ENCODE peak calls at places on chromosomes 7 and 10, in six cellular contexts. One of them, this sample, is unnamed.

GRCh38 chr7:152354061-152354460 is 81.7 kb downstream of the KMT2C start:
- DNase-seq in lower lobe of right lung: no peak
- DNase-seq in Calu3: no peak
- DNase-seq in thyroid gland: no peak
- DNase-seq in GM20000: no peak
- DNase-seq in choroid plexus epithelial cell: peak
- DNase-seq in this sample: no peak

GRCh38 chr7:106840342-106840741 is 24.7 kb upstream of the PIK3CG start:
- DNase-seq in lower lobe of right lung: no peak
- DNase-seq in Calu3: no peak
- DNase-seq in thyroid gland: no peak
- DNase-seq in GM20000: no peak
- DNase-seq in choroid plexus epithelial cell: peak
- DNase-seq in this sample: no peak

GRCh38 chr10:22911889-22912762 is 15.7 kb upstream of the ARMC3 start:
- DNase-seq in lower lobe of right lung: no peak
- DNase-seq in Calu3: no peak
- DNase-seq in thyroid gland: no peak
- DNase-seq in GM20000: no peak
- DNase-seq in choroid plexus epithelial cell: peak
- DNase-seq in this sample: no peak

GRCh38 chr7:21128418-21128817 is 299.5 kb upstream of the SP4 start:
- DNase-seq in lower lobe of right lung: no peak
- DNase-seq in Calu3: no peak
- DNase-seq in thyroid gland: no peak
- DNase-seq in GM20000: no peak
- DNase-seq in choroid plexus epithelial cell: no peak
- DNase-seq in this sample: no peak

GRCh38 chr10:6612371-6612770 is 32.3 kb upstream of the PRKCQ start:
- DNase-seq in lower lobe of right lung: no peak
- DNase-seq in Calu3: no peak
- DNase-seq in thyroid gland: no peak
- DNase-seq in GM20000: no peak
- DNase-seq in choroid plexus epithelial cell: no peak
- DNase-seq in this sample: no peak

GRCh38 chr7:57868771-57869483 is 418.9 kb downstream of the ZNF716 start:
- DNase-seq in lower lobe of right lung: no peak
- DNase-seq in Calu3: no peak
- DNase-seq in thyroid gland: no peak
- DNase-seq in GM20000: peak
- DNase-seq in choroid plexus epithelial cell: peak
- DNase-seq in this sample: no peak

GRCh38 chr7:31105256-31105950 is 53.3 kb downstream of the ADCYAP1R1 start:
- DNase-seq in lower lobe of right lung: no peak
- DNase-seq in Calu3: no peak
- DNase-seq in thyroid gland: no peak
- DNase-seq in GM20000: no peak
- DNase-seq in choroid plexus epithelial cell: no peak
- DNase-seq in this sample: no peak

GRCh38 chr10:34156781-34157425 is 658.2 kb downstream of the PARD3 start:
- DNase-seq in lower lobe of right lung: no peak
- DNase-seq in Calu3: no peak
- DNase-seq in thyroid gland: no peak
- DNase-seq in GM20000: no peak
- DNase-seq in choroid plexus epithelial cell: peak
- DNase-seq in this sample: no peak

GRCh38 chr10:48652344-48652743 is 32.3 kb upstream of the WDFY4 start:
- DNase-seq in lower lobe of right lung: no peak
- DNase-seq in Calu3: no peak
- DNase-seq in thyroid gland: no peak
- DNase-seq in GM20000: no peak
- DNase-seq in choroid plexus epithelial cell: no peak
- DNase-seq in this sample: no peak

GRCh38 chr10:30935078-30935477 is 96.6 kb downstream of the ZNF438 start:
- DNase-seq in lower lobe of right lung: no peak
- DNase-seq in Calu3: no peak
- DNase-seq in thyroid gland: no peak
- DNase-seq in GM20000: no peak
- DNase-seq in choroid plexus epithelial cell: no peak
- DNase-seq in this sample: no peak

GRCh38 chr10:99368646-99369045 is 39.5 kb downstream of the CNNM1 start:
- DNase-seq in lower lobe of right lung: no peak
- DNase-seq in Calu3: no peak
- DNase-seq in thyroid gland: no peak
- DNase-seq in GM20000: no peak
- DNase-seq in choroid plexus epithelial cell: no peak
- DNase-seq in this sample: no peak

GRCh38 chr10:99329891-99330674 is 927 bp downstream of the CNNM1 start:
- DNase-seq in lower lobe of right lung: peak
- DNase-seq in Calu3: peak
- DNase-seq in thyroid gland: peak
- DNase-seq in GM20000: peak
- DNase-seq in choroid plexus epithelial cell: peak
- DNase-seq in this sample: no peak

GRCh38 chr7:41425926-41426325 is 277.0 kb downstream of the INHBA start:
- DNase-seq in lower lobe of right lung: no peak
- DNase-seq in Calu3: no peak
- DNase-seq in thyroid gland: no peak
- DNase-seq in GM20000: no peak
- DNase-seq in choroid plexus epithelial cell: peak
- DNase-seq in this sample: no peak

GRCh38 chr10:77455538-77455937 is 182.1 kb downstream of the KCNMA1 start:
- DNase-seq in lower lobe of right lung: no peak
- DNase-seq in Calu3: no peak
- DNase-seq in thyroid gland: no peak
- DNase-seq in GM20000: no peak
- DNase-seq in choroid plexus epithelial cell: no peak
- DNase-seq in this sample: no peak

GRCh38 chr10:26725837-26726727 is 28.6 kb downstream of the PDSS1 start:
- DNase-seq in lower lobe of right lung: peak
- DNase-seq in Calu3: peak
- DNase-seq in thyroid gland: peak
- DNase-seq in GM20000: peak
- DNase-seq in choroid plexus epithelial cell: peak
- DNase-seq in this sample: peak

GRCh38 chr10:48598936-48599829 is 5.7 kb downstream of the ARHGAP22 start:
- DNase-seq in lower lobe of right lung: no peak
- DNase-seq in Calu3: no peak
- DNase-seq in thyroid gland: no peak
- DNase-seq in GM20000: no peak
- DNase-seq in choroid plexus epithelial cell: no peak
- DNase-seq in this sample: no peak

GRCh38 chr7:8305625-8306388 is 43.8 kb upstream of the ICA1 start:
- DNase-seq in lower lobe of right lung: no peak
- DNase-seq in Calu3: no peak
- DNase-seq in thyroid gland: no peak
- DNase-seq in GM20000: no peak
- DNase-seq in choroid plexus epithelial cell: no peak
- DNase-seq in this sample: no peak

GRCh38 chr10:5776881-5777197 is 36.4 kb downstream of the GDI2 start:
- DNase-seq in lower lobe of right lung: no peak
- DNase-seq in Calu3: no peak
- DNase-seq in thyroid gland: peak
- DNase-seq in GM20000: no peak
- DNase-seq in choroid plexus epithelial cell: peak
- DNase-seq in this sample: no peak

GRCh38 chr10:124511205-124512039 is 49.8 kb downstream of the LHPP start:
- DNase-seq in lower lobe of right lung: no peak
- DNase-seq in Calu3: no peak
- DNase-seq in thyroid gland: no peak
- DNase-seq in GM20000: no peak
- DNase-seq in choroid plexus epithelial cell: no peak
- DNase-seq in this sample: no peak

GRCh38 chr7:27112960-27113949 is 10.8 kb upstream of the HOXA2 start:
- DNase-seq in lower lobe of right lung: peak
- DNase-seq in Calu3: peak
- DNase-seq in thyroid gland: no peak
- DNase-seq in GM20000: no peak
- DNase-seq in choroid plexus epithelial cell: no peak
- DNase-seq in this sample: no peak

GRCh38 chr7:99579956-99580777 is 17.9 kb upstream of the TMEM225B start:
- DNase-seq in lower lobe of right lung: no peak
- DNase-seq in Calu3: peak
- DNase-seq in thyroid gland: peak
- DNase-seq in GM20000: peak
- DNase-seq in choroid plexus epithelial cell: peak
- DNase-seq in this sample: peak

GRCh38 chr10:36943534-36943933 is 181.9 kb upstream of the ANKRD30A start:
- DNase-seq in lower lobe of right lung: no peak
- DNase-seq in Calu3: no peak
- DNase-seq in thyroid gland: no peak
- DNase-seq in GM20000: no peak
- DNase-seq in choroid plexus epithelial cell: no peak
- DNase-seq in this sample: no peak

GRCh38 chr7:80902716-80903308 is 16.0 kb downstream of the SEMA3C start:
- DNase-seq in lower lobe of right lung: no peak
- DNase-seq in Calu3: no peak
- DNase-seq in thyroid gland: no peak
- DNase-seq in GM20000: no peak
- DNase-seq in choroid plexus epithelial cell: no peak
- DNase-seq in this sample: no peak

GRCh38 chr7:42593860-42594259 is 318.0 kb downstream of the C7orf25 start:
- DNase-seq in lower lobe of right lung: no peak
- DNase-seq in Calu3: no peak
- DNase-seq in thyroid gland: no peak
- DNase-seq in GM20000: no peak
- DNase-seq in choroid plexus epithelial cell: no peak
- DNase-seq in this sample: no peak

GRCh38 chr10:115065731-115066130 is 27.4 kb upstream of the ATRNL1 start:
- DNase-seq in lower lobe of right lung: no peak
- DNase-seq in Calu3: no peak
- DNase-seq in thyroid gland: no peak
- DNase-seq in GM20000: no peak
- DNase-seq in choroid plexus epithelial cell: no peak
- DNase-seq in this sample: no peak

GRCh38 chr7:130363156-130363847 is 17.0 kb upstream of the CPA1 start:
- DNase-seq in lower lobe of right lung: no peak
- DNase-seq in Calu3: peak
- DNase-seq in thyroid gland: no peak
- DNase-seq in GM20000: no peak
- DNase-seq in choroid plexus epithelial cell: peak
- DNase-seq in this sample: no peak

GRCh38 chr10:102119417-102120141 is 589 bp downstream of the LDB1 start:
- DNase-seq in lower lobe of right lung: peak
- DNase-seq in Calu3: no peak
- DNase-seq in thyroid gland: peak
- DNase-seq in GM20000: peak
- DNase-seq in choroid plexus epithelial cell: peak
- DNase-seq in this sample: no peak

GRCh38 chr7:42263971-42264370 is 27.0 kb upstream of the GLI3 start:
- DNase-seq in lower lobe of right lung: no peak
- DNase-seq in Calu3: no peak
- DNase-seq in thyroid gland: no peak
- DNase-seq in GM20000: no peak
- DNase-seq in choroid plexus epithelial cell: no peak
- DNase-seq in this sample: no peak

GRCh38 chr7:68246189-68246633 is 1249.6 kb downstream of the TYW1 start:
- DNase-seq in lower lobe of right lung: no peak
- DNase-seq in Calu3: no peak
- DNase-seq in thyroid gland: peak
- DNase-seq in GM20000: no peak
- DNase-seq in choroid plexus epithelial cell: no peak
- DNase-seq in this sample: no peak

GRCh38 chr10:120039826-120040225 is 147.3 kb downstream of the SEC23IP start:
- DNase-seq in lower lobe of right lung: no peak
- DNase-seq in Calu3: no peak
- DNase-seq in thyroid gland: no peak
- DNase-seq in GM20000: no peak
- DNase-seq in choroid plexus epithelial cell: no peak
- DNase-seq in this sample: no peak

GRCh38 chr10:19819419-19820033 is 3.3 kb downstream of the PLXDC2 start:
- DNase-seq in lower lobe of right lung: no peak
- DNase-seq in Calu3: no peak
- DNase-seq in thyroid gland: peak
- DNase-seq in GM20000: peak
- DNase-seq in choroid plexus epithelial cell: peak
- DNase-seq in this sample: no peak

GRCh38 chr10:61166065-61166464 is 222.1 kb upstream of the RHOBTB1 start:
- DNase-seq in lower lobe of right lung: no peak
- DNase-seq in Calu3: no peak
- DNase-seq in thyroid gland: no peak
- DNase-seq in GM20000: no peak
- DNase-seq in choroid plexus epithelial cell: no peak
- DNase-seq in this sample: no peak
- TF ChIP-seq CTCF in lower lobe of right lung: no peak
- TF ChIP-seq CTCF in Calu3: no peak
- TF ChIP-seq CTCF in thyroid gland: no peak
- TF ChIP-seq CTCF in GM20000: no peak
- TF ChIP-seq CTCF in choroid plexus epithelial cell: no peak
- TF ChIP-seq CTCF in this sample: no peak

GRCh38 chr7:50614721-50615518 is 49.7 kb upstream of the DDC start:
- DNase-seq in lower lobe of right lung: no peak
- DNase-seq in Calu3: no peak
- DNase-seq in thyroid gland: no peak
- DNase-seq in GM20000: no peak
- DNase-seq in choroid plexus epithelial cell: no peak
- DNase-seq in this sample: no peak
- TF ChIP-seq CTCF in lower lobe of right lung: no peak
- TF ChIP-seq CTCF in Calu3: peak
- TF ChIP-seq CTCF in thyroid gland: no peak
- TF ChIP-seq CTCF in GM20000: peak
- TF ChIP-seq CTCF in choroid plexus epithelial cell: peak
- TF ChIP-seq CTCF in this sample: no peak

DNA sequence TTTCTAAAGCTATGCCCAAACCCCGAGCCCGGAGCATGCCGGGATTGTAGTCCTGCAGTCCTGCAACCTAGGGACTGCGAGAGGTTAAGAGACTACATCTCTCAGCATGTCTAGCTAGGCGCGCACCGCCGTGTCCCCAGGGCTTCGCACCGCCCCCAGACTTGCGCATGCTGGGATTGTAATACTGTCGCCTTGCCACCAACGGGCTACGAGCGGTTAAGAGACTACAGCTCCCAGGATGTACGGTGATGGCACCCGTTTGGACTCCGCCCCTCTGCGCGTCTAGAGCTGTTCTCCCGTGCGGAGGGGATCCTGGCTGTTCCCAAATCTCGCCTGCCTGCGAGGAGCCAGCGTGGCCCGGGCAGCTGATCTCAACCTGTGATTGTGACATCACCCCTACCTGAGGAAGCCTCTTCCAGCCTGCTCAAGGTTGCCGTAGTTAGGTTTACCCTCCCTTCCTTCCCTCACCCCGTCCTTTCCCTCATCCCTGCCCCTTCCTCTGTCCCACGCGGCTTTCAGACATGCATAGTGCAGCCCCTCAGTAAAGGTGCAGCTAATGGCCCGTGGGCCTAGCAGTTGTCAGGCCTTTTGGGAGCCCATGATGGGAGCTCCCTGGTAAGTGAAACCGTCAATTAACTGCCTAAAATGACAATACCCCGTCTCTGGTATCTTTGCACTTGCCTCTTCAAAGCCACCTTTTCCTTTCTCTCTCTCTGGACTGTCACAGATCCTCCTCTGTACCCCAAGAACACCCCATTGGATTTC is 6.3 kb upstream of the ZNF736 start:
- DNase-seq in lower lobe of right lung: peak
- DNase-seq in Calu3: peak
- DNase-seq in thyroid gland: peak
- DNase-seq in GM20000: peak
- DNase-seq in choroid plexus epithelial cell: peak
- DNase-seq in this sample: peak
- TF ChIP-seq CTCF in lower lobe of right lung: no peak
- TF ChIP-seq CTCF in Calu3: no peak
- TF ChIP-seq CTCF in thyroid gland: peak
- TF ChIP-seq CTCF in GM20000: no peak
- TF ChIP-seq CTCF in choroid plexus epithelial cell: no peak
- TF ChIP-seq CTCF in this sample: no peak

GRCh38 chr7:44082541-44083207 is 344 bp upstream of the POLM start:
- DNase-seq in lower lobe of right lung: peak
- DNase-seq in Calu3: peak
- DNase-seq in thyroid gland: peak
- DNase-seq in GM20000: peak
- DNase-seq in choroid plexus epithelial cell: peak
- DNase-seq in this sample: peak
- TF ChIP-seq CTCF in lower lobe of right lung: no peak
- TF ChIP-seq CTCF in Calu3: no peak
- TF ChIP-seq CTCF in thyroid gland: no peak
- TF ChIP-seq CTCF in GM20000: no peak
- TF ChIP-seq CTCF in choroid plexus epithelial cell: no peak
- TF ChIP-seq CTCF in this sample: no peak